ENCODE peak calls at places on chromosomes 7 and 10, in eight cellular contexts. N, K, C, W, V, Y, H and E are unnamed samples.

GRCh38 chr7:22611758-22612079 is 111.7 kb upstream of the STEAP1B start:
- DNase-seq in N (no peak), K (no peak), C (no peak), W (no peak), V (no peak), Y (no peak), H (no peak), E (no peak)

GRCh38 chr7:98470131-98470985 is 69.5 kb upstream of the BAIAP2L1 start:
- DNase-seq in N (peak; percentile 66), K (no peak), C (no peak), W (peak; percentile 10), V (no peak), Y (peak; percentile 80), H (peak; percentile 68), E (no peak)

GRCh38 chr7:103593691-103594090 is 147.7 kb upstream of the SLC26A5 start:
- DNase-seq in N (no peak), K (no peak), C (no peak), W (no peak), V (no peak), Y (no peak), H (no peak), E (no peak)

GRCh38 chr10:2908851-2909630 is 158.3 kb upstream of the PFKP start:
- DNase-seq in N (no peak), K (no peak), C (no peak), W (no peak), V (no peak), Y (no peak), H (no peak), E (peak; percentile 99)

GRCh38 chr10:122471531-122472177 is 10.3 kb downstream of the HTRA1 start:
- DNase-seq in N (no peak), K (no peak), C (no peak), W (no peak), V (no peak), Y (no peak), H (no peak), E (no peak)

GRCh38 chr7:108211382-108212201 is 81.4 kb upstream of the LAMB4 start:
- DNase-seq in N (no peak), K (no peak), C (no peak), W (peak; percentile 59), V (peak; percentile 80), Y (no peak), H (peak; percentile 59), E (peak; percentile 9)

GRCh38 chr7:76063525-76063924 is 15.6 kb downstream of the MDH2 start:
- DNase-seq in N (peak; percentile 67), K (no peak), C (no peak), W (no peak), V (no peak), Y (peak; percentile 31), H (peak; percentile 74), E (no peak)

GRCh38 chr10:50592961-50593418 is 30.8 kb downstream of the SGMS1 start:
- DNase-seq in N (no peak), K (no peak), C (no peak), W (no peak), V (no peak), Y (no peak), H (no peak), E (no peak)

GRCh38 chr7:121329460-121330052 is 756 bp downstream of the WNT16 start:
- DNase-seq in N (peak; percentile 25), K (no peak), C (no peak), W (no peak), V (no peak), Y (peak; percentile 48), H (no peak), E (no peak)

GRCh38 chr10:15433850-15434537 is 62.9 kb upstream of the FAM171A1 start:
- DNase-seq in N (no peak), K (peak; percentile 55), C (no peak), W (peak; percentile 77), V (no peak), Y (peak; percentile 70), H (peak; percentile 54), E (peak; percentile 54)

GRCh38 chr7:133183042-133183441 is 69.8 kb upstream of the EXOC4 start:
- DNase-seq in N (no peak), K (no peak), C (no peak), W (no peak), V (no peak), Y (no peak), H (no peak), E (no peak)

GRCh38 chr10:118045842-118046490 is 775 bp downstream of the RAB11FIP2 start:
- DNase-seq in N (no peak), K (no peak), C (peak; percentile 52), W (peak; percentile 42), V (peak; percentile 4), Y (peak; percentile 30), H (peak; percentile 54), E (no peak)

GRCh38 chr10:43978091-43978490 is 329.4 kb upstream of the ZNF32 start:
- DNase-seq in N (no peak), K (no peak), C (no peak), W (no peak), V (no peak), Y (no peak), H (no peak), E (no peak)

GRCh38 chr10:99346247-99346646 is 17.1 kb downstream of the CNNM1 start:
- DNase-seq in N (no peak), K (no peak), C (no peak), W (no peak), V (no peak), Y (no peak), H (no peak), E (no peak)

GRCh38 chr7:92925876-92926696 is 89.7 kb upstream of the CDK6 start:
- DNase-seq in N (no peak), K (no peak), C (no peak), W (no peak), V (no peak), Y (peak; percentile 55), H (no peak), E (no peak)

GRCh38 chr7:12571691-12572090 is 1.2 kb downstream of the SCIN start:
- DNase-seq in N (no peak), K (no peak), C (no peak), W (no peak), V (no peak), Y (no peak), H (no peak), E (no peak)

GRCh38 chr7:139777948-139778841 is at the start of gene HIPK2:
- DNase-seq in N (peak; percentile 87), K (peak; percentile 74), C (peak; percentile 73), W (peak; percentile 85), V (no peak), Y (peak; percentile 90), H (peak; percentile 77), E (peak; percentile 47)

GRCh38 chr7:154888690-154889089 is 114.2 kb downstream of the PAXIP1 start:
- DNase-seq in N (no peak), K (no peak), C (no peak), W (no peak), V (no peak), Y (no peak), H (no peak), E (no peak)

GRCh38 chr7:41732279-41733062 is 29.6 kb upstream of the INHBA start:
- DNase-seq in N (no peak), K (no peak), C (no peak), W (peak; percentile 22), V (no peak), Y (no peak), H (no peak), E (no peak)

GRCh38 chr7:16071246-16071857 is 350.0 kb downstream of the CRPPA start:
- DNase-seq in N (no peak), K (peak; percentile 45), C (no peak), W (peak; percentile 79), V (no peak), Y (peak; percentile 76), H (no peak), E (peak; percentile 71)
- H3K4me3 ChIP-seq in N (no peak overlapping the region), K (no peak overlapping the region), C (no peak overlapping the region), W (no peak overlapping the region), V (no peak overlapping the region), Y (no peak overlapping the region), H (no peak overlapping the region), E (no peak overlapping the region)

DNA sequence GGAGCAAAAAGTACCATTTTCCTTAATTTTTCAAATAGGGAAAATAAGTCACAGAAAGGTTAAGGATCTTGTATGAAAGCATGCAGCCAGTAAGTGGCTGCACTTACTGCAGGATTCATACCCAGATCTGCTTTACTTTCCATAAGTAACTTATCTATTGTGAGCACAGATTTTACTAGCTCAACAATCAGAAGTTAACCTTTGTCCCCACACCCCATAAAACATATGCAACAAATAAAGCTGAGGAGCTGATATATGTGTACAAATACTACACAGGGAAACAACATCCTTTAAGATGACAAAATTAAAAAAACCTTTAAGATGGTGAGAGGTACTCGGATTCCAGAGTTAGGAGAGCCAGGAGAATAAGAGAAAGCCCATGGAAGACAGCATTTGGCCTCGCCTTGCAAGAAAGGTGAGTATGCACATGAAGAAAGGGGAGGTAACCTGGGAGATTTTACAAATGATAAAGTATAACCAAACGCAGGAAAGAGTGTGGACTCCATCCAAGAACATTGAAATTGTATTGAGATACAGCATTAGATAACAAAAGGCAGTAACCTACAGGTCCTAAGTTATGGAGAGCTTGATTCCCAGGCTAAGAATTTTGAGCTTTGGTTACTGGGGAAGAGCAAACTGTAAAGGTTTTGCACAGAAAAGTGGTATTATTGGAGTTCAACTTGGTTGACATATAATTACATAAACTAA is 87.1 kb downstream of the ITGB8 start:
- DNase-seq in N (no peak), K (no peak), C (no peak), W (no peak), V (no peak), Y (no peak), H (no peak), E (no peak)
- H3K4me3 ChIP-seq in N (no peak overlapping the region), K (no peak overlapping the region), C (no peak overlapping the region), W (no peak overlapping the region), V (no peak overlapping the region), Y (no peak overlapping the region), H (no peak overlapping the region), E (no peak overlapping the region)

GRCh38 chr7:114416089-114416990 is 1.7 kb downstream of the FOXP2 start:
- DNase-seq in N (no peak), K (no peak), C (no peak), W (no peak), V (no peak), Y (no peak), H (no peak), E (no peak)

GRCh38 chr7:114414151-114415053 is at the start of gene FOXP2:
- DNase-seq in N (no peak), K (no peak), C (no peak), W (no peak), V (no peak), Y (no peak), H (no peak), E (peak; percentile 14)

GRCh38 chr7:114412548-114412947 is 2.1 kb upstream of the FOXP2 start:
- DNase-seq in N (no peak), K (no peak), C (no peak), W (no peak), V (no peak), Y (no peak), H (no peak), E (no peak)

GRCh38 chr7:114413741-114414140 is 874 bp upstream of the FOXP2 start:
- DNase-seq in N (no peak), K (no peak), C (no peak), W (no peak), V (no peak), Y (no peak), H (no peak), E (no peak)

GRCh38 chr7:114415054-114415997 is 711 bp downstream of the FOXP2 start:
- DNase-seq in N (peak; percentile 26), K (no peak), C (no peak), W (no peak), V (no peak), Y (no peak), H (no peak), E (no peak)
- H3K4me3 ChIP-seq in N (peak overlapping the region; percentile 25), K (no peak overlapping the region), C (peak overlapping the region; percentile 35), W (no peak overlapping the region), V (no peak overlapping the region), Y (no peak overlapping the region), H (no peak overlapping the region), E (no peak overlapping the region)

GRCh38 chr10:100736144-100736808 is 9.1 kb upstream of the PAX2 start:
- DNase-seq in N (no peak), K (no peak), C (no peak), W (no peak), V (no peak), Y (no peak), H (no peak), E (no peak)
- H3K4me3 ChIP-seq in N (no peak overlapping the region), K (no peak overlapping the region), C (no peak overlapping the region), W (no peak overlapping the region), V (no peak overlapping the region), Y (no peak overlapping the region), H (no peak overlapping the region), E (no peak overlapping the region)